ENCODE peak calls at places on chromosomes 2 and 18, in ten cellular contexts. V is tibial artery, W is AG09309, B is mesothelial cell of epicardium, E is neural progenitor cell, T is heart right ventricle, D is uterus, P is ELR, S is Caki2, A is HL-60. G is an unnamed sample.

GRCh38 chr2:201857326-201857725 is 51.0 kb downstream of the CDK15 start:
- DNase-seq in T (no peak), E (no peak), D (no peak), W (no peak), V (no peak), S (no peak), P (no peak), B (no peak), A (no peak), G (no peak)

GRCh38 chr18:51617167-51617566 is 419.7 kb upstream of the MEX3C start:
- DNase-seq in A (no peak), S (no peak), V (no peak), T (no peak), D (no peak), E (no peak), P (peak), W (no peak), B (no peak), G (no peak)

GRCh38 chr2:113273031-113273551 is 5.6 kb downstream of the PAX8 start:
- DNase-seq in A (no peak), V (no peak), T (no peak), E (peak), B (no peak), W (no peak), P (peak), S (peak), D (no peak), G (no peak)

GRCh38 chr2:181812106-181812745 is 79.3 kb upstream of the ITPRID2 start:
- DNase-seq in D (no peak), B (no peak), V (no peak), S (no peak), T (no peak), P (peak), E (no peak), W (no peak), A (no peak), G (peak)

GRCh38 chr2:110114007-110114591 is 1.5 kb downstream of the MALL start:
- DNase-seq in W (no peak), P (peak), S (peak), T (peak), B (no peak), V (no peak), D (no peak), A (no peak), E (no peak), G (no peak)

GRCh38 chr2:237444026-237444425 is 30.1 kb upstream of the COL6A3 start:
- DNase-seq in W (no peak), V (no peak), B (no peak), P (no peak), A (no peak), E (no peak), S (no peak), D (no peak), T (no peak), G (no peak)

GRCh38 chr2:175621847-175622246 is 380.2 kb downstream of the LNPK start:
- DNase-seq in T (no peak), B (no peak), W (no peak), A (no peak), E (no peak), V (no peak), S (no peak), P (no peak), D (no peak), G (no peak)

GRCh38 chr18:37393221-37393828 is 172.3 kb downstream of the CELF4 start:
- DNase-seq in W (no peak), B (no peak), E (no peak), D (no peak), T (no peak), A (no peak), V (no peak), S (no peak), P (no peak), G (no peak)

GRCh38 chr2:2919574-2920365 is 457.8 kb downstream of the EIPR1 start:
- DNase-seq in D (no peak), W (no peak), T (no peak), B (no peak), A (no peak), V (no peak), E (no peak), S (no peak), P (no peak), G (no peak)

GRCh38 chr18:37304012-37304680 is 261.5 kb downstream of the CELF4 start:
- DNase-seq in D (no peak), E (no peak), T (no peak), W (no peak), V (no peak), P (no peak), A (no peak), B (no peak), S (no peak), G (no peak)

GRCh38 chr2:229732897-229733296 is 18.5 kb upstream of the DNER start:
- DNase-seq in A (no peak), V (no peak), W (no peak), B (no peak), D (no peak), E (no peak), P (no peak), T (no peak), S (no peak), G (no peak)

GRCh38 chr2:180705122-180705521 is 275.3 kb upstream of the UBE2E3 start:
- DNase-seq in V (no peak), D (no peak), A (no peak), P (peak), W (no peak), S (no peak), T (no peak), B (no peak), E (no peak), G (peak)

GRCh38 chr2:165277295-165277694 is 38.1 kb downstream of the SCN2A start:
- DNase-seq in E (no peak), D (no peak), V (no peak), A (no peak), B (no peak), W (no peak), T (no peak), S (no peak), P (peak), G (peak)

GRCh38 chr2:53028259-53028658 is 739.3 kb upstream of the CHAC2 start:
- DNase-seq in E (no peak), V (no peak), P (peak), D (no peak), S (no peak), W (peak), A (no peak), B (no peak), T (no peak), G (peak)

GRCh38 chr2:210593166-210593565 is 36.8 kb downstream of the CPS1 start:
- DNase-seq in V (no peak), P (peak), D (no peak), A (no peak), S (no peak), B (no peak), W (no peak), E (no peak), T (no peak), G (peak)

GRCh38 chr2:111896576-111896975 is 1.8 kb upstream of the MERTK start:
- DNase-seq in D (no peak), T (no peak), B (no peak), W (no peak), V (no peak), P (no peak), E (no peak), A (no peak), S (no peak), G (no peak)

GRCh38 chr18:72692595-72692994 is 148.5 kb upstream of the CBLN2 start:
- DNase-seq in V (no peak), S (no peak), T (no peak), A (no peak), P (no peak), E (no peak), B (no peak), W (no peak), D (no peak), G (no peak)

GRCh38 chr18:2874765-2875164 is 28.0 kb downstream of the EMILIN2 start:
- DNase-seq in W (no peak), A (no peak), T (no peak), P (no peak), E (no peak), V (no peak), B (no peak), D (no peak), S (no peak), G (no peak)

G was measured in LHCN-M2.